ENCODE peak calls at places on chromosomes 2 and 18, in seven cellular contexts. U, V, T, E, R, J and Z are unnamed samples.

GRCh38 chr2:10709290-10709939 is 12.0 kb upstream of the ATP6V1C2 start:
- DNase-seq in U (no peak), V (no peak), T (peak; percentile 64), E (no peak), R (no peak), J (peak; percentile 78), Z (peak; percentile 89)

GRCh38 chr2:33528551-33528950 is 52.1 kb downstream of the RASGRP3 start:
- DNase-seq in U (no peak), V (no peak), T (no peak), E (no peak), R (no peak), J (no peak), Z (no peak)

GRCh38 chr2:9996321-9996720 is 44.8 kb downstream of the GRHL1 start:
- DNase-seq in U (no peak), V (no peak), T (no peak), E (no peak), R (no peak), J (no peak), Z (no peak)

GRCh38 chr2:112938904-112939303 is 27.9 kb downstream of the IL37 start:
- DNase-seq in U (no peak), V (peak; percentile 6), T (no peak), E (no peak), R (no peak), J (no peak), Z (no peak)

GRCh38 chr2:214379227-214379626 is 31.6 kb upstream of the VWC2L start:
- DNase-seq in U (no peak), V (no peak), T (no peak), E (no peak), R (no peak), J (no peak), Z (no peak)

GRCh38 chr2:42195559-42195958 is 26.4 kb downstream of the EML4 start:
- DNase-seq in U (no peak), V (no peak), T (no peak), E (no peak), R (no peak), J (no peak), Z (no peak)

GRCh38 chr2:198782734-198783133 is 675.0 kb downstream of the SATB2 start:
- DNase-seq in U (no peak), V (no peak), T (no peak), E (no peak), R (no peak), J (no peak), Z (no peak)

GRCh38 chr2:100870652-100871531 is 51.0 kb downstream of the NPAS2 start:
- DNase-seq in U (no peak), V (no peak), T (no peak), E (no peak), R (no peak), J (no peak), Z (peak; percentile 73)

GRCh38 chr2:26316041-26316440 is 29.9 kb upstream of the SELENOI start:
- DNase-seq in U (no peak), V (no peak), T (no peak), E (no peak), R (no peak), J (peak; percentile 65), Z (peak; percentile 69)

GRCh38 chr2:157479081-157480027 is 35.5 kb upstream of the CYTIP start:
- DNase-seq in U (no peak), V (no peak), T (no peak), E (no peak), R (no peak), J (no peak), Z (no peak)

GRCh38 chr2:6780765-6781274 is 84.9 kb downstream of the CMPK2 start:
- DNase-seq in U (no peak), V (peak; percentile 61), T (peak; percentile 81), E (peak; percentile 60), R (no peak), J (no peak), Z (no peak)

GRCh38 chr2:182456784-182457183 is 29.9 kb upstream of the PDE1A start:
- DNase-seq in U (no peak), V (no peak), T (no peak), E (no peak), R (no peak), J (no peak), Z (no peak)

GRCh38 chr2:207706936-207707860 is 4.2 kb upstream of the CCNYL1 start:
- DNase-seq in U (no peak), V (no peak), T (no peak), E (no peak), R (no peak), J (peak; percentile 41), Z (no peak)

GRCh38 chr2:68039317-68039716 is 23.5 kb downstream of the C1D start:
- DNase-seq in U (no peak), V (no peak), T (no peak), E (no peak), R (no peak), J (no peak), Z (no peak)

GRCh38 chr2:1804251-1804855 is 60.0 kb upstream of the PXDN start:
- DNase-seq in U (no peak), V (no peak), T (peak; percentile 40), E (no peak), R (no peak), J (no peak), Z (no peak)

GRCh38 chr2:221853297-221853696 is 281.2 kb upstream of the EPHA4 start:
- DNase-seq in U (no peak), V (no peak), T (no peak), E (no peak), R (no peak), J (no peak), Z (no peak)

DNA sequence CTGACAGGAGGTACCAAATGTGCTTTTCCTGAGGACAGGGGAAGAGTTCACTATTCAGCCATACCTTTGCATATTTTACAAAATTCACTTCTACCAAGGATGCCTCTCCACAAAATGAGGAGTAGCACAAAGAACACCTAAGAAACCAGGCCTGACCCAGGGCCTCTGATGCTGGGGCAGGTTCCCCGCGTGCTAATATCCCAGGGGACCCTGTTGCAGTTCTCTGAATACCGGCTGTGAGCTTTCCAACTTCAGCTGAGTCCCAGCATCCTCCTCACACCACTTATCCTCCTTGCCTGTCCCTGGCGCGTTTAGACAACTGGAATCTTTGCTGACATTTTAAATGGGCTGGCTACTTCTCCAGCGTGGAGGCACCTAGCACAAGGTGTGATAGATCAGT is 142.3 kb downstream of the BCL2 start:
- DNase-seq in U (no peak), V (no peak), T (peak; percentile 68), E (no peak), R (no peak), J (no peak), Z (no peak)
- H3K4me3 ChIP-seq in U (no peak overlapping the region), V (no peak overlapping the region), T (no peak overlapping the region), E (no peak overlapping the region), R (no peak overlapping the region), J (no peak overlapping the region), Z (no peak overlapping the region)

DNA sequence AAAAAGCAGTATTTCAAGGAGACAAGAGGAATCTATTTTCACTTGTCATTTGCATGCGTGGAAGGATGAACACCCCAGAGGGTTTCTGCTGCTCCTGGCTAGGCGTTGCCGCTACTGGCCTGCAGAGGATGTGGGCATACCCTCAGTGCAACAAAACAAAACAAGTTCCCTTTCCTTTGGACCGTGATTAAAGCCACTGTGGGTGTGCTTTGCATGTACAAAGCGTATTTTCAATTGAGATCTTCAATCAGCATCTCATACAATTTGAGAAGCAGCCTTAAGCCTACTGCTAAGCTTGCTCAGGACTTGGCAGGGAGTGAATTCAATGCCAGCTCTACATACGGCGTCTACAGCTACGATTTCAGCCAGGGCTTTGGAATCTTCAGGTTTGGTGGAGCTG is 298.4 kb downstream of the LPIN1 start:
- DNase-seq in U (no peak), V (peak; percentile 9), T (peak; percentile 89), E (no peak), R (no peak), J (no peak), Z (no peak)
- H3K4me3 ChIP-seq in U (no peak overlapping the region), V (no peak overlapping the region), T (no peak overlapping the region), E (no peak overlapping the region), R (no peak overlapping the region), J (no peak overlapping the region), Z (no peak overlapping the region)

GRCh38 chr2:20593072-20594034 is 57.5 kb downstream of the HS1BP3 start:
- DNase-seq in U (peak; percentile 21), V (peak; percentile 75), T (peak; percentile 82), E (no peak), R (peak; percentile 66), J (no peak), Z (peak; percentile 36)
- H3K4me3 ChIP-seq in U (no peak overlapping the region), V (no peak overlapping the region), T (no peak overlapping the region), E (no peak overlapping the region), R (no peak overlapping the region), J (no peak overlapping the region), Z (no peak overlapping the region)

DNA sequence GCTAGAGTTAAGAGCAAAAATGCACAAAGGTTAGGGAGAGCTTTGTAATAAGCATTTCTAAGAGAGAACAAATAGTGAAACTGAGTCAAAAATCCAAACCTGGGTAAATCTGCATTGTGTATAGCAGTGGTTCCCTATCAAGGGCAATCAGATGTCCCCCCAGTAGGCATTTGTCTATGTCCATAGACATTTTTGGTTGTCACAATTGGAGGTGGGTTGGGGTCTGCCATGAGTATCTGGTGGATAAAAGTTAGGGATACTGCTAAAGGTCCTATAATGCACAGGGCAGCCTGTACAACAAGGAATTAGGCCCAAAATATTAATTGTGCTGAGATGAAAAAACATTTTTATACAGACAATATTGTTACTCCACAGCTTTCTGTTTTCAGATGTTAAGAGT is 21.0 kb downstream of the NOP58 start:
- DNase-seq in U (no peak), V (no peak), T (no peak), E (no peak), R (no peak), J (no peak), Z (peak; percentile 20)
- H3K4me3 ChIP-seq in U (no peak overlapping the region), V (no peak overlapping the region), T (no peak overlapping the region), E (no peak overlapping the region), R (no peak overlapping the region), J (no peak overlapping the region), Z (no peak overlapping the region)

GRCh38 chr2:238865015-238865719 is 17.3 kb downstream of the TWIST2 start:
- DNase-seq in U (no peak), V (no peak), T (peak; percentile 44), E (no peak), R (peak; percentile 52), J (no peak), Z (peak; percentile 45)
- H3K4me3 ChIP-seq in U (no peak overlapping the region), V (no peak overlapping the region), T (no peak overlapping the region), E (no peak overlapping the region), R (peak overlapping the region; percentile 23), J (no peak overlapping the region), Z (no peak overlapping the region)

DNA sequence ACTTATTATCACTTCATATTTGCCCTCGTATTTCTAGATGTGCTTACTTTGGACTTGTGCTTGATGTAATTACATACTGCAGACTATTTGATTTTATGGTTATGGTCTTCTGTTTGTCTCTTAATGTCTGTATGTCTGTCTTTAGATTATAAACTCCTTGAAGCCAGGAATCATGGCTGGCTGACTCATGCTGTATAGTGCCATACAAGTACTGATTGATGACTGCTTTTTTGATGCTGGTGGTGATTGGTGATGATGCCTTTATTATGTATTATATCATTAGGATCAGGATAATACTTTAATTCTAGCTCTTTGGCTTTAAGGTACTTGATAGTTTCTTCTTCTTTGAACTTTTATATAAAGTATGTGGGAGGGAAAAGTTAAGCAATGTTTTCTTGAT is 17.3 kb downstream of the SMCHD1 start:
- DNase-seq in U (no peak), V (no peak), T (no peak), E (no peak), R (no peak), J (no peak), Z (no peak)
- H3K4me3 ChIP-seq in U (no peak overlapping the region), V (no peak overlapping the region), T (no peak overlapping the region), E (no peak overlapping the region), R (no peak overlapping the region), J (no peak overlapping the region), Z (no peak overlapping the region)